ENCODE peak calls at places on chromosome 21, in five cellular contexts. V is osteocyte, S is MM.1S, F is NCI-H187, I is NCI-H2029 treated with DMSO at 0.1 percent for 48 hours. Z is an unnamed sample.

GRCh38 chr21:29303301-29303700 is 4.6 kb downstream of the BACH1 start:
- DNase-seq in F (no peak), I (no peak), S (no peak), V (no peak), Z (no peak)

GRCh38 chr21:45837936-45838335 is 143.6 kb upstream of the COL6A1 start:
- DNase-seq in F (no peak), S (no peak), I (no peak), V (no peak), Z (no peak)

GRCh38 chr21:44820851-44821250 is 3.0 kb upstream of the SUMO3 start:
- DNase-seq in V (no peak), F (no peak), S (no peak), I (no peak), Z (no peak)

GRCh38 chr21:39125752-39126485 is 57.3 kb downstream of the PSMG1 start:
- DNase-seq in I (peak), F (peak), V (no peak), S (peak), Z (peak)

GRCh38 chr21:19475525-19475924 is 1071.9 kb upstream of the TMPRSS15 start:
- DNase-seq in I (no peak), V (no peak), S (no peak), F (no peak), Z (no peak)

GRCh38 chr21:39022901-39023693 is 160.2 kb downstream of the PSMG1 start:
- DNase-seq in S (no peak), V (no peak), F (peak), I (no peak), Z (no peak)

GRCh38 chr21:29072873-29073221 is 601 bp downstream of the CCT8 start:
- DNase-seq in S (peak), I (peak), F (no peak), V (no peak), Z (no peak)

GRCh38 chr21:35319684-35320083 is 270.6 kb upstream of the RUNX1 start:
- DNase-seq in V (no peak), I (no peak), S (no peak), F (no peak), Z (no peak)

GRCh38 chr21:44391345-44392091 is 38.1 kb downstream of the TRPM2 start:
- DNase-seq in V (peak), S (no peak), F (no peak), I (peak), Z (no peak)

GRCh38 chr21:44845418-44846200 is 27.7 kb upstream of the SUMO3 start:
- DNase-seq in I (no peak), S (peak), F (no peak), V (no peak), Z (no peak)

GRCh38 chr21:25507522-25507921 is 99.8 kb downstream of the MRPL39 start:
- DNase-seq in F (no peak), S (no peak), V (no peak), I (no peak), Z (no peak)

GRCh38 chr21:46118305-46118870 is 20.5 kb downstream of the COL6A2 start:
- DNase-seq in S (no peak), F (no peak), V (peak), I (no peak), Z (no peak)

GRCh38 chr21:42188663-42189062 is 30.3 kb upstream of the ABCG1 start:
- DNase-seq in V (no peak), F (no peak), I (no peak), S (no peak), Z (no peak)

GRCh38 chr21:44831227-44831626 is 13.4 kb upstream of the SUMO3 start:
- DNase-seq in F (no peak), I (no peak), S (no peak), V (no peak), Z (no peak)

GRCh38 chr21:43716376-43717165 is 2.4 kb upstream of the PDXK start:
- DNase-seq in I (no peak), S (peak), V (no peak), F (no peak), Z (no peak)

GRCh38 chr21:41593051-41593783 is 85.3 kb upstream of the TMPRSS2 start:
- DNase-seq in V (no peak), S (no peak), I (no peak), F (no peak), Z (no peak)

GRCh38 chr21:42424848-42425602 is 21.3 kb downstream of the UBASH3A start:
- DNase-seq in V (no peak), S (peak), F (no peak), I (no peak), Z (no peak)

GRCh38 chr21:31554511-31555022 is 104.9 kb upstream of the SOD1 start:
- DNase-seq in F (no peak), I (no peak), S (peak), V (no peak), Z (no peak)

GRCh38 chr21:27219068-27219467 is 252.2 kb upstream of the ADAMTS5 start:
- DNase-seq in I (no peak), F (no peak), V (no peak), S (no peak), Z (no peak)

GRCh38 chr21:34704119-34704518 is 35.3 kb downstream of the CLIC6 start:
- DNase-seq in I (no peak), V (no peak), F (no peak), S (no peak), Z (no peak)

GRCh38 chr21:44321846-44322450 is 17.2 kb downstream of the CFAP410 start:
- DNase-seq in S (no peak), F (no peak), V (no peak), I (no peak), Z (no peak)

GRCh38 chr21:37045139-37045538 is 27.7 kb downstream of the PIGP start:
- DNase-seq in V (no peak), S (peak), I (no peak), F (no peak), Z (no peak)

GRCh38 chr21:46083271-46084040 is 14.5 kb upstream of the COL6A2 start:
- DNase-seq in S (no peak), V (peak), I (no peak), F (no peak), Z (no peak)

GRCh38 chr21:29436143-29436542 is 137.4 kb downstream of the BACH1 start:
- DNase-seq in V (no peak), F (no peak), I (no peak), S (no peak), Z (no peak)

GRCh38 chr21:41171210-41171609 is 3.2 kb downstream of the BACE2 start:
- DNase-seq in S (no peak), V (no peak), F (no peak), I (peak), Z (no peak)

GRCh38 chr21:23963454-23963853 is 1643.8 kb downstream of the MRPL39 start:
- DNase-seq in I (peak), V (no peak), F (no peak), S (no peak), Z (no peak)

GRCh38 chr21:17257784-17258183 is 255.1 kb upstream of the CXADR start:
- DNase-seq in F (no peak), V (no peak), S (no peak), I (no peak), Z (no peak)

GRCh38 chr21:37757631-37758376 is 158.5 kb downstream of the KCNJ6 start:
- DNase-seq in S (no peak), F (no peak), I (peak), V (no peak), Z (no peak)

GRCh38 chr21:45405271-45405818 is 380 bp downstream of the COL18A1 start:
- DNase-seq in I (no peak), F (no peak), S (no peak), V (no peak), Z (no peak)

GRCh38 chr21:30232011-30232410 is 16.1 kb upstream of the CLDN8 start:
- DNase-seq in I (no peak), F (no peak), V (no peak), S (no peak), Z (no peak)

GRCh38 chr21:45329261-45330074 is 41.8 kb upstream of the POFUT2 start:
- DNase-seq in V (no peak), F (no peak), I (no peak), S (no peak), Z (no peak)

GRCh38 chr21:31132574-31133242 is 94.4 kb upstream of the KRTAP19-8 start:
- DNase-seq in I (no peak), F (no peak), S (peak), V (no peak), Z (no peak)

GRCh38 chr21:29064850-29065481 is 8.5 kb downstream of the CCT8 start:
- DNase-seq in V (no peak), F (no peak), S (peak), I (no peak), Z (no peak)

GRCh38 chr21:42565206-42565810 is 51.7 kb downstream of the SLC37A1 start:
- DNase-seq in I (no peak), V (no peak), S (no peak), F (no peak), Z (no peak)

GRCh38 chr21:35593000-35593502 is 467.3 kb downstream of the SETD4 start:
- DNase-seq in F (no peak), I (peak), S (no peak), V (no peak), Z (no peak)

GRCh38 chr21:25871566-25871965 is 136.8 kb downstream of the GABPA start:
- DNase-seq in S (no peak), I (no peak), V (no peak), F (no peak), Z (no peak)

GRCh38 chr21:44049606-44050005 is 37.5 kb downstream of the TRAPPC10 start:
- DNase-seq in F (no peak), I (no peak), S (no peak), V (no peak), Z (no peak)

GRCh38 chr21:41717573-41718330 is 49.1 kb downstream of the RIPK4 start:
- DNase-seq in S (no peak), F (no peak), I (no peak), V (no peak), Z (no peak)

Z was measured in NCI-H1417 treated with DMSO at 0.1 percent for 48 hours.